ENCODE peak calls at places on chromosome 6, in six cellular contexts. D, O, U, I, A and P are unnamed samples.

GRCh38 chr6:89035252-89036106 is 45.1 kb upstream of the PNRC1 start:
- DNase-seq in D (peak), O (peak), U (peak), I (peak), A (peak), P (peak)

GRCh38 chr6:13360671-13361540 is 32.6 kb upstream of the TBC1D7 start:
- DNase-seq in D (no peak), O (no peak), U (no peak), I (no peak), A (no peak), P (no peak)

GRCh38 chr6:20840675-20841074 is 306.4 kb downstream of the CDKAL1 start:
- DNase-seq in D (no peak), O (peak), U (no peak), I (no peak), A (peak), P (no peak)

GRCh38 chr6:23091795-23092194 is 522.4 kb downstream of the HDGFL1 start:
- DNase-seq in D (no peak), O (no peak), U (no peak), I (no peak), A (peak), P (no peak)

GRCh38 chr6:108163644-108164536 is 1.9 kb upstream of the NR2E1 start:
- DNase-seq in D (no peak), O (no peak), U (no peak), I (no peak), A (no peak), P (no peak)

GRCh38 chr6:74578339-74578738 is 627.5 kb downstream of the COL12A1 start:
- DNase-seq in D (peak), O (peak), U (no peak), I (no peak), A (peak), P (no peak)

GRCh38 chr6:31586013-31586412 is at the start of gene LST1:
- DNase-seq in D (no peak), O (no peak), U (no peak), I (no peak), A (no peak), P (no peak)

GRCh38 chr6:16305246-16305725 is 66.9 kb downstream of the GMPR start:
- DNase-seq in D (no peak), O (no peak), U (no peak), I (no peak), A (no peak), P (no peak)

GRCh38 chr6:150314230-150315188 is 54.3 kb upstream of the IYD start:
- DNase-seq in D (no peak), O (no peak), U (no peak), I (no peak), A (no peak), P (no peak)

GRCh38 chr6:126102358-126102757 is 116.0 kb downstream of the TRMT11 start:
- DNase-seq in D (no peak), O (no peak), U (no peak), I (no peak), A (no peak), P (no peak)

GRCh38 chr6:13814938-13815575 is 700 bp upstream of the MCUR1 start:
- DNase-seq in D (no peak), O (no peak), U (no peak), I (no peak), A (no peak), P (no peak)

GRCh38 chr6:51531623-51532022 is 555.8 kb downstream of the PKHD1 start:
- DNase-seq in D (no peak), O (no peak), U (no peak), I (no peak), A (no peak), P (no peak)

GRCh38 chr6:783966-784365 is 91.0 kb upstream of the EXOC2 start:
- DNase-seq in D (no peak), O (no peak), U (no peak), I (no peak), A (no peak), P (no peak)

GRCh38 chr6:164751395-164751794 is 558.0 kb downstream of the C6orf118 start:
- DNase-seq in D (no peak), O (no peak), U (no peak), I (no peak), A (no peak), P (no peak)

GRCh38 chr6:7998103-7998725 is 66.0 kb downstream of the BLOC1S5 start:
- DNase-seq in D (no peak), O (peak), U (no peak), I (no peak), A (peak), P (no peak)

GRCh38 chr6:170137176-170137891 is 153.5 kb downstream of the DLL1 start:
- DNase-seq in D (no peak), O (no peak), U (peak), I (no peak), A (no peak), P (no peak)

GRCh38 chr6:150297327-150298028 is 71.3 kb upstream of the IYD start:
- DNase-seq in D (peak), O (peak), U (no peak), I (no peak), A (peak), P (no peak)

GRCh38 chr6:105779113-105779512 is 307.0 kb upstream of the PRDM1 start:
- DNase-seq in D (no peak), O (no peak), U (no peak), I (no peak), A (no peak), P (no peak)

GRCh38 chr6:31216208-31216898 is 45.9 kb upstream of the POU5F1 start:
- DNase-seq in D (no peak), O (no peak), U (no peak), I (no peak), A (no peak), P (no peak)

DNA sequence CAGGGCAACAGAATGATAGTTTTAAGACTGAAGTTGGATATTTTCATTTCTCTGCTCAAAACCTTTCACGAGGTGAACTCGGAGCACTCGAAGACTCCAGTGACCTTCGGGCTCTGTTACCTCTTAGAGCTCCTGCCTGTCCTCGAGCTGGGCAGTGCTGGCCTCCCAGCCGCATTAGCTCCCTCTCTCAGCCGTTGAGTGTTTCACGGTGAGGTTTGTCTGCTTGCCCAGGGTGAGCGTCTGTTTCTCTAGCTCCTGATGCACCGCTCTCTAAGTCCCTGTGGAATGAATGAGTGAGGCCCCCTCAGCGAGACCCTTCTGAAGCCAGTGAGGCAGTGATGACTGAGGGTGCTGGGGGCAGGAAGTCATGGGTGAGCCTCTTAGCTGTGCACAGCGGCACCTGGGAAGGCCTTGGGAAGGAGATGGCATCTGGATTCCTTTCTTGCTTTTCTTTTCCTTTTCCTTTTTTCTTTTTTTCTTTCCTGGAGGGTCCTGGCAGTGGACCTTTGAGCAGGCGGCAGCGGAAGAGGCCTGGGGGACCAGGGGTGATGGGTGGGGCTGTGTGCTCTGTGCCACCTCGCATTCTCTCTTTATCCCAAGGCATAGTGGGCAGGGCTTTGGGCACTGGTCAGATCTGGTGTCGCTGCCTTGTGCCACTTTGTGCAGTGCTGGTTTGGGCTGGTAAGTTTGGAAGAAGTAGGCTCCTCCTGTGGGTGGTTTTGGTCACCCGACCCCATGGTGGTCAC is 2.2 kb downstream of the PSMG4 start:
- DNase-seq in D (no peak), O (no peak), U (no peak), I (no peak), A (no peak), P (no peak)
- H3K4me3 ChIP-seq in D (no peak), O (no peak), U (no peak), I (peak), A (peak), P (peak)

DNA sequence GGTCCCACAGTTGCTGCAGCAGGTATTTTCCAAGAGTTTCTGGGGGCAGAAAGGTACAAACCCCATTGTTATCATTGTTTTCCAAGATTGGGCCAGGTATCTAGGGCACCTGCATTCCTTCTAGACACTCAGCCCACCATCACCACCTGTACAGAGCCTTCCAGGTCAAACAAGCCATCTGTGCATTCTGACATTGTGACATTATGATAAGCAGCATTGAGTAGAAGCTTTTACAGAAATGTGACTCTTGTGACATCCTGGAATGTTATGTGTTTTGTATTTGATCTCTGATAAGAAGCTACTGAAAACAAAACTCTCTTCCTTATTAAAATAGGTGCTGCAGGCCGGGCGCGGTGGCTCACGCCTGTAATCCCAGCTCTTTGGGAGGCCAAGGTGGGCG is 128.1 kb upstream of the CCN2 start:
- DNase-seq in D (no peak), O (no peak), U (no peak), I (no peak), A (no peak), P (no peak)
- H3K4me3 ChIP-seq in D (no peak), O (no peak), U (no peak), I (no peak), A (no peak), P (no peak)

DNA sequence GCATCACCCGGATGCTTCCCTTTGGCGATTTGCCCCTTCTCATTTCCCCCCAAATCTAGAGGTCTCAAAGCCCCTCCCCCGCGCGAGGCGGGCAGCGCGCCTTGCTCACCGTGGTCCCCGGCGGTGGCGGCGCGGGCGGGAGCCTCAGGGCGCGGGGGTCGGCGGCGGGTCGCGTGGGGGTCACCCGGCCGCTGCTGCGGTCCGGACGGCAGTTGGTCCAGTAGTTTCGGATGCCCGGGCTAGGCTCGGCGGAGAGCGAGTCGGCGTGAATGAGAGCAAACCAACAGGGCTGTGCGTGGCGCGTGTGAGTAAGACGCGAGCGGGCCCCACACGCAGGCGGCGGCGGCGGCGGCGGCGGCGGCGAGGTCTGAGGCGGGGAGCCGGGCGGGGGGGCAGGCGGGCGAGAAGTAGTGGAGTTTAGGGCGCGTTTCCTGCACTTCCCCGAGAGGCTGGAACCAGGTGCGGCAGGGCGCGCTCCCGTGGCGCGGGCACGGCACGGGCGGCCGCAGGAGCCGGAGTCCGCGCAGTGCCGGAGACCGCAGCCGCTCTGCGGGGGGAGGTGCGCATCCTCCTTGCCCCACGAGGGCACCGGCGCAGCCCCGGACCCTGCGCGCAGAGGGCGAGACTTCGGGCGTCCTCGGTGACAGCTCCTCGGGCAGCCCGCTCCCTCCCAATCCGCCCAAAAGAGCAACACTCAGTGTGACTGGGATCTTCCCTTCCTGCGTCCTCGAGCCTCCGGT is 567 bp downstream of the HS3ST5 start:
- DNase-seq in D (peak), O (no peak), U (no peak), I (no peak), A (peak), P (peak)
- H3K4me3 ChIP-seq in D (peak), O (peak), U (peak), I (peak), A (peak), P (peak)

GRCh38 chr6:41600499-41601247 is 37.6 kb upstream of the MDFI start:
- DNase-seq in D (no peak), O (no peak), U (peak), I (no peak), A (no peak), P (no peak)

GRCh38 chr6:41604006-41604405 is 34.3 kb upstream of the MDFI start:
- DNase-seq in D (no peak), O (no peak), U (no peak), I (no peak), A (no peak), P (peak)

GRCh38 chr6:41602422-41602743 is 35.9 kb upstream of the MDFI start:
- DNase-seq in D (no peak), O (no peak), U (no peak), I (no peak), A (no peak), P (no peak)

GRCh38 chr6:41601248-41601549 is 37.1 kb upstream of the MDFI start:
- DNase-seq in D (no peak), O (no peak), U (peak), I (no peak), A (no peak), P (no peak)

DNA sequence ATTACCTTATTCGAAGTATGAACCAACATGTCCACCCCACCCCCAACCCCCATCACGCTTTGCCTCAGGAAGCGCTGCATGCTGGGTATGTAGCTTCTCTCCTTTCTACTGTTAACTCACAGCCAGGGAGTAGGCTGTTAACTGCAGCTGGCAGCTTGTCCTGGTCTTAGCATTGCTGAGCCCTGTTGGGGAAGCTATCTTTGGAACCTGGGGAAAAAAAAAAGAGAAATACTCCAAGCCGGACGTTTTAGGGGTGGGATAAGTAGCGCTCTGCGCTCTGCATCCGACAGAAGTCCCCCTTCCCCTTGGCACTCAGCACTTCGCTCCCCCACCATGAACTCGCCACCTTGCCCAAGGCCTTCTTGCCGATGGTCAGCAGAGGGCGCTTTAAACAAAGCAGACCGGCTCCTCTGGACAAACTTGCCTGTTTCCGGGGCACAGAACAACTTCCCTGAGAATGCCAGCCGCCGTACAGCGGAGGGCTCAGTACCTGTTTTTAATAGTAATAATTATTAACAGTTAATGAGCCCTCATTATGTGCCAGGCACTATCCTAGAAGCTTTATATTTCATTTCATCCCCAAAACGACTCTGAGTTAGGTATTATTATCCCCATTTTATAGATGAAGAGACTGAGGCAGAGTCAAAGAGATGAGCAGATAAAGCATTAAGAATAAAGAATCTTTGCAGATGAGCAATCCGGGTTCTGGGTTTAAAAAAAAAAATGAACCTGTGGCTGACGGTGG is 35.2 kb upstream of the MDFI start:
- DNase-seq in D (peak), O (peak), U (peak), I (peak), A (peak), P (peak)
- H3K4me3 ChIP-seq in D (peak), O (no peak), U (no peak), I (peak), A (peak), P (no peak)

GRCh38 chr6:157343732-157344131 is 20.4 kb upstream of the TMEM242 start:
- DNase-seq in D (no peak), O (no peak), U (no peak), I (no peak), A (no peak), P (no peak)

DNA sequence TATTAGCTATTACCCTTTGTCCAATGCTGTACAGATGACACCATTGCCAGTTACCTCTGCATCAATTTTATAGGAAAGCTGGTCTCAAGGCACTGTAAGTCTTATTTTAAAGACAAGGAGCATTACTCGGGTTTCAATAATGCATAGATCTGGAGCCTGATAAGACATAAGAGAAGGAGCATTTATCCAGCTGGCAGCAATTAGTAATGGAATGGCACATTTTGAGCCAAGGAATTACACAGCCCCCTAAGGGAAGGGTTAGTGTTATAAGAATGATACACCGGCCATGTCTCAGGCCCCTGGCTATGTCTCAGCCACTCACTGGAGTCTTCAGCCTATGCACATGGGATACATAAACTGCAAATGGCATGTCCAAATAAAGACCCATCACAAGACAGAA is 23.1 kb upstream of the TMEM242 start:
- DNase-seq in D (no peak), O (no peak), U (no peak), I (no peak), A (peak), P (no peak)
- H3K4me3 ChIP-seq in D (no peak), O (no peak), U (no peak), I (no peak), A (no peak), P (no peak)

GRCh38 chr6:28282923-28283322 is 1.6 kb downstream of the PGBD1 start:
- DNase-seq in D (peak), O (no peak), U (no peak), I (no peak), A (no peak), P (no peak)
- H3K4me3 ChIP-seq in D (no peak), O (no peak), U (no peak), I (no peak), A (no peak), P (no peak)

GRCh38 chr6:109469591-109470189 is 13.3 kb downstream of the ZBTB24 start:
- DNase-seq in D (no peak), O (no peak), U (no peak), I (no peak), A (no peak), P (no peak)

GRCh38 chr6:109473120-109473519 is 9.9 kb downstream of the ZBTB24 start:
- DNase-seq in D (no peak), O (no peak), U (no peak), I (no peak), A (no peak), P (no peak)

GRCh38 chr6:109472132-109472995 is 10.7 kb downstream of the ZBTB24 start:
- DNase-seq in D (no peak), O (no peak), U (no peak), I (no peak), A (no peak), P (no peak)

GRCh38 chr6:109467696-109468095 is 12.1 kb upstream of the MICAL1 start:
- DNase-seq in D (no peak), O (no peak), U (no peak), I (no peak), A (no peak), P (no peak)

GRCh38 chr6:109471105-109471810 is 11.8 kb downstream of the ZBTB24 start:
- DNase-seq in D (no peak), O (no peak), U (no peak), I (no peak), A (no peak), P (no peak)
- H3K4me3 ChIP-seq in D (no peak), O (no peak), U (no peak), I (no peak), A (no peak), P (no peak)

DNA sequence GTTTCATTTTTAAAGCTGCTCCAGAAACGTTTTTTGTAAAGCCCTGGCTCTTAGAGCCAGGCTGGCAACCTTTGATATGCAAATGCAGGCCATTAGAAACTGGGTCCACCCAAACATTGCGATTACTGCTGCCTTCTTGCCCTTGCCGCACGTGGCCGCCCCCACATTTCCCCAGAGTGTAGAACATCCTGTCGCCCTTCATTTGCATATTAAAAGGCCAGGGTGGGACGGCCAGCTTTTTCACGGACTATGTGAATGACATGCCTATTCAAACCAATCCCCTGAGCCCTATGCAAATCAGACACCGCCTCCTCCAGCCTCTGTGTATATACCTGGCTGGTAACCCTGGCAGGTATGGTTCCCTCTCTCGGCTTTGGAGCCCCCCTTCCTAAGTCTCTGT is 60.3 kb upstream of the SAMD5 start:
- DNase-seq in D (no peak), O (no peak), U (no peak), I (no peak), A (no peak), P (peak)
- H3K4me3 ChIP-seq in D (no peak), O (no peak), U (no peak), I (no peak), A (no peak), P (peak)

DNA sequence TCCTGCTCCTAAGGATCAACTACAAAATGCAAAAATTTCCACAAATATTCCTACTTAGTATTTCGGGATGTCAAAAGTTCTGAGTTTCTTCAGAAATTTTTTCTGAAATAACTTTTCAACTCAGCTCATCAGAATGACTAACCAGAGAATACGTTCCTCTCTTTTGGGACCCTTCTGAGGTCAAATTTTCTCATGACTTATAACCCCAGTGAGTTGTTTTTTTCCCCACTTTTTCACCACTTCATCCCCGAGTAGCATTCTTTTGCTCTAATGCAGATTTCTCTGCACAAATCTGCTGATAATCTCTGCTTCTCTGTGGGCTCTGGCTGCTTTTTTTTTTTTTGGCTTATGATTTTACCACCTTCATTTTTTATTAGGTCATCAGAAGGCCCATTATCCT is 41.5 kb downstream of the MAP3K5 start:
- DNase-seq in D (no peak), O (no peak), U (no peak), I (no peak), A (no peak), P (no peak)
- H3K4me3 ChIP-seq in D (no peak), O (no peak), U (no peak), I (no peak), A (no peak), P (no peak)